ENCODE peak calls at places on chromosomes 4 and X, in ten cellular contexts. X, U, Q, P, M, L, E, B, T and G are unnamed samples.

GRCh38 chrX:13028871-13029336 is 15.5 kb downstream of the FAM9C start:
- DNase-seq in X (no peak), U (no peak), Q (no peak), P (no peak), M (no peak), L (no peak), E (no peak), B (peak; percentile 70), T (no peak), G (no peak)

GRCh38 chr4:57020467-57021101 is 41.9 kb downstream of the POLR2B start:
- DNase-seq in X (no peak), U (no peak), Q (no peak), P (no peak), M (no peak), L (no peak), E (peak; percentile 10), B (peak; percentile 78), T (no peak), G (no peak)

GRCh38 chrX:97820170-97820569 is 936.5 kb downstream of the RPA4 start:
- DNase-seq in X (no peak), U (no peak), Q (no peak), P (no peak), M (no peak), L (no peak), E (no peak), B (no peak), T (no peak), G (no peak)

GRCh38 chr4:17029964-17030363 is 131.5 kb upstream of the LDB2 start:
- DNase-seq in X (no peak), U (no peak), Q (no peak), P (no peak), M (no peak), L (no peak), E (no peak), B (no peak), T (no peak), G (no peak)

GRCh38 chr4:105586638-105587328 is 34.4 kb downstream of the ARHGEF38 start:
- DNase-seq in X (no peak), U (no peak), Q (no peak), P (no peak), M (no peak), L (no peak), E (no peak), B (no peak), T (no peak), G (no peak)

GRCh38 chrX:43836435-43837184 is 45.6 kb downstream of the MAOB start:
- DNase-seq in X (no peak), U (no peak), Q (no peak), P (no peak), M (no peak), L (no peak), E (peak; percentile 48), B (peak; percentile 14), T (no peak), G (no peak)

GRCh38 chrX:21373637-21374162 is 518 bp upstream of the CNKSR2 start:
- DNase-seq in X (no peak), U (peak; percentile 46), Q (no peak), P (no peak), M (no peak), L (peak; percentile 11), E (no peak), B (no peak), T (no peak), G (peak; percentile 81)

GRCh38 chr4:16524911-16525574 is 298.8 kb upstream of the TAPT1 start:
- DNase-seq in X (peak; percentile 17), U (no peak), Q (no peak), P (no peak), M (no peak), L (no peak), E (peak; percentile 9), B (no peak), T (no peak), G (no peak)

GRCh38 chr4:38082424-38083374 is 122.5 kb downstream of the PTTG2 start:
- DNase-seq in X (no peak), U (no peak), Q (no peak), P (no peak), M (no peak), L (no peak), E (no peak), B (no peak), T (no peak), G (no peak)

GRCh38 chrX:41720125-41720780 is 3.7 kb upstream of the GPR82 start:
- DNase-seq in X (no peak), U (no peak), Q (peak; percentile 61), P (no peak), M (no peak), L (peak; percentile 11), E (no peak), B (no peak), T (no peak), G (no peak)

GRCh38 chrX:128020701-128021100 is 31.5 kb downstream of the ACTRT1 start:
- DNase-seq in X (peak; percentile 35), U (no peak), Q (no peak), P (no peak), M (no peak), L (no peak), E (no peak), B (peak; percentile 80), T (no peak), G (no peak)

GRCh38 chr4:79597266-79597665 is 189.2 kb upstream of the GK2 start:
- DNase-seq in X (no peak), U (no peak), Q (no peak), P (no peak), M (no peak), L (no peak), E (no peak), B (no peak), T (no peak), G (no peak)

GRCh38 chr4:99405433-99406115 is 29.6 kb downstream of the ADH7 start:
- DNase-seq in X (peak; percentile 83), U (no peak), Q (peak; percentile 6), P (peak; percentile 0), M (no peak), L (peak; percentile 43), E (peak; percentile 70), B (peak; percentile 66), T (no peak), G (no peak)

GRCh38 chr4:123661080-123661737 is 264.6 kb downstream of the SPRY1 start:
- DNase-seq in X (no peak), U (no peak), Q (no peak), P (no peak), M (no peak), L (no peak), E (peak; percentile 46), B (no peak), T (no peak), G (no peak)

GRCh38 chr4:173494013-173494970 is 35.7 kb downstream of the HAND2 start:
- DNase-seq in X (no peak), U (peak; percentile 67), Q (peak; percentile 23), P (peak; percentile 8), M (peak; percentile 60), L (peak; percentile 29), E (peak; percentile 85), B (peak; percentile 66), T (peak; percentile 65), G (no peak)

GRCh38 chr4:76690906-76691275 is 207.1 kb downstream of the SOWAHB start:
- DNase-seq in X (no peak), U (no peak), Q (no peak), P (no peak), M (no peak), L (no peak), E (no peak), B (no peak), T (no peak), G (no peak)

GRCh38 chr4:41882622-41883347 is 52.4 kb upstream of the TMEM33 start:
- DNase-seq in X (no peak), U (peak; percentile 74), Q (peak; percentile 26), P (peak; percentile 46), M (peak; percentile 69), L (peak; percentile 38), E (peak; percentile 47), B (peak; percentile 21), T (peak; percentile 85), G (peak; percentile 81)